ENCODE peak calls at places on chromosomes 6 and 20, in six cellular contexts. One of them, this sample, is unnamed.

GRCh38 chr6:112906737-112907136 is 559.6 kb downstream of the RFPL4B start:
- DNase-seq in RWPE1: no peak
- DNase-seq in dorsolateral prefrontal cortex: no peak
- DNase-seq in iPS-NIHi11: no peak
- DNase-seq in COR-L47: no peak
- DNase-seq in EL: peak
- DNase-seq in this sample: peak

GRCh38 chr6:79269877-79270276 is 35.4 kb upstream of the HMGN3 start:
- DNase-seq in dorsolateral prefrontal cortex: no peak
- DNase-seq in COR-L47: no peak
- DNase-seq in EL: peak
- DNase-seq in iPS-NIHi11: peak
- DNase-seq in RWPE1: no peak
- DNase-seq in this sample: peak

GRCh38 chr6:170111141-170111664 is 179.7 kb downstream of the DLL1 start:
- DNase-seq in RWPE1: no peak
- DNase-seq in EL: no peak
- DNase-seq in iPS-NIHi11: no peak
- DNase-seq in dorsolateral prefrontal cortex: no peak
- DNase-seq in COR-L47: no peak
- DNase-seq in this sample: no peak

GRCh38 chr20:35363190-35363589 is 48.6 kb downstream of the UQCC1 start:
- DNase-seq in dorsolateral prefrontal cortex: no peak
- DNase-seq in RWPE1: no peak
- DNase-seq in EL: no peak
- DNase-seq in COR-L47: no peak
- DNase-seq in iPS-NIHi11: no peak
- DNase-seq in this sample: no peak

GRCh38 chr6:44223471-44224153 is at the start of gene SLC29A1:
- DNase-seq in RWPE1: peak
- DNase-seq in iPS-NIHi11: peak
- DNase-seq in dorsolateral prefrontal cortex: peak
- DNase-seq in COR-L47: peak
- DNase-seq in EL: peak
- DNase-seq in this sample: no peak

GRCh38 chr20:17972121-17972520 is 3.3 kb downstream of the MGME1 start:
- DNase-seq in dorsolateral prefrontal cortex: no peak
- DNase-seq in COR-L47: no peak
- DNase-seq in EL: peak
- DNase-seq in RWPE1: no peak
- DNase-seq in iPS-NIHi11: no peak
- DNase-seq in this sample: no peak

GRCh38 chr6:15449001-15449400 is 203.1 kb downstream of the JARID2 start:
- DNase-seq in COR-L47: no peak
- DNase-seq in iPS-NIHi11: no peak
- DNase-seq in EL: no peak
- DNase-seq in RWPE1: no peak
- DNase-seq in dorsolateral prefrontal cortex: no peak
- DNase-seq in this sample: no peak

GRCh38 chr20:58909585-58909984 is 57.1 kb downstream of the GNAS start:
- DNase-seq in RWPE1: no peak
- DNase-seq in EL: no peak
- DNase-seq in COR-L47: no peak
- DNase-seq in dorsolateral prefrontal cortex: no peak
- DNase-seq in iPS-NIHi11: no peak
- DNase-seq in this sample: no peak

GRCh38 chr6:114638346-114638745 is 295.5 kb upstream of the HS3ST5 start:
- DNase-seq in RWPE1: no peak
- DNase-seq in EL: peak
- DNase-seq in dorsolateral prefrontal cortex: no peak
- DNase-seq in COR-L47: no peak
- DNase-seq in iPS-NIHi11: peak
- DNase-seq in this sample: no peak

GRCh38 chr6:143741480-143741879 is 63.7 kb downstream of the PHACTR2 start:
- DNase-seq in RWPE1: no peak
- DNase-seq in EL: no peak
- DNase-seq in iPS-NIHi11: no peak
- DNase-seq in COR-L47: no peak
- DNase-seq in dorsolateral prefrontal cortex: no peak
- DNase-seq in this sample: no peak

GRCh38 chr20:41643504-41643938 is 25.3 kb upstream of the CHD6 start:
- DNase-seq in EL: peak
- DNase-seq in dorsolateral prefrontal cortex: no peak
- DNase-seq in iPS-NIHi11: no peak
- DNase-seq in RWPE1: peak
- DNase-seq in COR-L47: peak
- DNase-seq in this sample: no peak

GRCh38 chr6:167093406-167093921 is 29.4 kb upstream of the CCR6 start:
- DNase-seq in COR-L47: no peak
- DNase-seq in EL: no peak
- DNase-seq in RWPE1: no peak
- DNase-seq in dorsolateral prefrontal cortex: no peak
- DNase-seq in iPS-NIHi11: no peak
- DNase-seq in this sample: no peak

GRCh38 chr6:101286146-101286545 is 107.4 kb upstream of the GRIK2 start:
- DNase-seq in iPS-NIHi11: no peak
- DNase-seq in RWPE1: no peak
- DNase-seq in COR-L47: peak
- DNase-seq in EL: no peak
- DNase-seq in dorsolateral prefrontal cortex: no peak
- DNase-seq in this sample: no peak

GRCh38 chr6:158016571-158017383 is 35.1 kb downstream of the SYNJ2 start:
- DNase-seq in iPS-NIHi11: no peak
- DNase-seq in EL: no peak
- DNase-seq in RWPE1: no peak
- DNase-seq in COR-L47: no peak
- DNase-seq in dorsolateral prefrontal cortex: peak
- DNase-seq in this sample: no peak

GRCh38 chr6:153103256-153103655 is 27.8 kb downstream of the RGS17 start:
- DNase-seq in EL: no peak
- DNase-seq in COR-L47: no peak
- DNase-seq in iPS-NIHi11: no peak
- DNase-seq in RWPE1: no peak
- DNase-seq in dorsolateral prefrontal cortex: no peak
- DNase-seq in this sample: no peak

GRCh38 chr20:52150440-52151258 is 40.9 kb downstream of the ZFP64 start:
- DNase-seq in iPS-NIHi11: peak
- DNase-seq in EL: peak
- DNase-seq in RWPE1: peak
- DNase-seq in COR-L47: no peak
- DNase-seq in dorsolateral prefrontal cortex: peak
- DNase-seq in this sample: peak

GRCh38 chr6:12010635-12011275 is 1.4 kb upstream of the HIVEP1 start:
- DNase-seq in dorsolateral prefrontal cortex: peak
- DNase-seq in COR-L47: peak
- DNase-seq in RWPE1: peak
- DNase-seq in EL: no peak
- DNase-seq in iPS-NIHi11: peak
- DNase-seq in this sample: no peak

GRCh38 chr6:36874016-36874442 is 574 bp downstream of the PPIL1 start:
- DNase-seq in iPS-NIHi11: no peak
- DNase-seq in dorsolateral prefrontal cortex: peak
- DNase-seq in EL: no peak
- DNase-seq in COR-L47: no peak
- DNase-seq in RWPE1: peak
- DNase-seq in this sample: no peak

GRCh38 chr6:35602133-35602946 is 86.4 kb downstream of the FKBP5 start:
- DNase-seq in EL: no peak
- DNase-seq in COR-L47: no peak
- DNase-seq in RWPE1: peak
- DNase-seq in iPS-NIHi11: no peak
- DNase-seq in dorsolateral prefrontal cortex: no peak
- DNase-seq in this sample: no peak

GRCh38 chr6:33013608-33014007 is 4.2 kb upstream of the HLA-DOA start:
- DNase-seq in EL: no peak
- DNase-seq in RWPE1: no peak
- DNase-seq in COR-L47: no peak
- DNase-seq in iPS-NIHi11: no peak
- DNase-seq in dorsolateral prefrontal cortex: no peak
- DNase-seq in this sample: no peak

GRCh38 chr6:36656441-36656840 is 22.1 kb upstream of the CDKN1A start:
- DNase-seq in RWPE1: no peak
- DNase-seq in iPS-NIHi11: no peak
- DNase-seq in COR-L47: no peak
- DNase-seq in dorsolateral prefrontal cortex: no peak
- DNase-seq in EL: no peak
- DNase-seq in this sample: no peak

GRCh38 chr20:57772349-57772964 is 62.6 kb upstream of the PMEPA1 start:
- DNase-seq in EL: peak
- DNase-seq in RWPE1: peak
- DNase-seq in COR-L47: no peak
- DNase-seq in dorsolateral prefrontal cortex: no peak
- DNase-seq in iPS-NIHi11: peak
- DNase-seq in this sample: peak

GRCh38 chr6:38714239-38715015 is 684 bp upstream of the DNAH8 start:
- DNase-seq in iPS-NIHi11: no peak
- DNase-seq in RWPE1: no peak
- DNase-seq in dorsolateral prefrontal cortex: no peak
- DNase-seq in COR-L47: no peak
- DNase-seq in EL: no peak
- DNase-seq in this sample: no peak

GRCh38 chr6:169700296-169700695 is 1.5 kb downstream of the WDR27 start:
- DNase-seq in EL: peak
- DNase-seq in iPS-NIHi11: no peak
- DNase-seq in COR-L47: no peak
- DNase-seq in RWPE1: no peak
- DNase-seq in dorsolateral prefrontal cortex: no peak
- DNase-seq in this sample: no peak

GRCh38 chr6:108760158-108761050 is 87.8 kb upstream of the ARMC2 start:
- DNase-seq in COR-L47: peak
- DNase-seq in EL: peak
- DNase-seq in iPS-NIHi11: no peak
- DNase-seq in dorsolateral prefrontal cortex: no peak
- DNase-seq in RWPE1: no peak
- DNase-seq in this sample: no peak

GRCh38 chr6:121670511-121670910 is 235.1 kb downstream of the GJA1 start:
- DNase-seq in COR-L47: no peak
- DNase-seq in dorsolateral prefrontal cortex: no peak
- DNase-seq in EL: peak
- DNase-seq in iPS-NIHi11: no peak
- DNase-seq in RWPE1: no peak
- DNase-seq in this sample: no peak

GRCh38 chr6:168686831-168687730 is 246.1 kb downstream of the SMOC2 start:
- DNase-seq in iPS-NIHi11: no peak
- DNase-seq in dorsolateral prefrontal cortex: no peak
- DNase-seq in RWPE1: no peak
- DNase-seq in EL: no peak
- DNase-seq in COR-L47: no peak
- DNase-seq in this sample: no peak

GRCh38 chr20:48739395-48740268 is 88.2 kb downstream of the PREX1 start:
- DNase-seq in COR-L47: no peak
- DNase-seq in EL: no peak
- DNase-seq in iPS-NIHi11: no peak
- DNase-seq in RWPE1: no peak
- DNase-seq in dorsolateral prefrontal cortex: no peak
- DNase-seq in this sample: no peak

This sample was measured in AG09319.